ENCODE peak calls at places on chromosomes 13 and 19, in six cellular contexts. R is prostate gland, Q is IMR-90, D is uterus, S is GM23338, B is breast epithelium. C is an unnamed sample.
A peak's percentile ranks its signal among the peaks of the same experiment; 100 is the strongest.

GRCh38 chr19:58395979-58396627 is 647 bp downstream of the RNF225 start:
- DNase-seq in R (no peak), Q (no peak), D (no peak), S (peak; percentile 71), B (no peak), C (no peak)

GRCh38 chr13:25864116-25864515 is 187.7 kb downstream of the SHISA2 start:
- DNase-seq in R (no peak), Q (no peak), D (no peak), S (no peak), B (no peak), C (no peak)

GRCh38 chr13:112330479-112331407 is 45.4 kb upstream of the SPACA7 start:
- DNase-seq in R (no peak), Q (no peak), D (no peak), S (peak; percentile 45), B (no peak), C (no peak)

GRCh38 chr13:73103238-73103637 is 44.4 kb downstream of the KLF5 start:
- DNase-seq in R (no peak), Q (no peak), D (no peak), S (no peak), B (no peak), C (no peak)

GRCh38 chr13:40946485-40946884 is 72.6 kb downstream of the ELF1 start:
- DNase-seq in R (no peak), Q (no peak), D (no peak), S (no peak), B (no peak), C (no peak)

GRCh38 chr19:54660967-54661366 is 1.8 kb upstream of the LILRB4 start:
- DNase-seq in R (no peak), Q (no peak), D (no peak), S (no peak), B (no peak), C (no peak)

GRCh38 chr19:18223860-18224524 is 2.2 kb downstream of the PDE4C start:
- DNase-seq in R (no peak), Q (no peak), D (peak; percentile 29), S (peak; percentile 93), B (no peak), C (peak; percentile 64)

GRCh38 chr13:94079876-94080275 is 399.6 kb downstream of the DCT start:
- DNase-seq in R (no peak), Q (peak; percentile 54), D (no peak), S (no peak), B (no peak), C (no peak)

GRCh38 chr19:31530781-31531180 is 181.5 kb upstream of the TSHZ3 start:
- DNase-seq in R (no peak), Q (no peak), D (no peak), S (no peak), B (no peak), C (no peak)

GRCh38 chr13:44351505-44351854 is 22.1 kb upstream of the SERP2 start:
- DNase-seq in R (no peak), Q (no peak), D (no peak), S (no peak), B (no peak), C (no peak)

GRCh38 chr19:37955986-37956385 is 49.0 kb downstream of the SIPA1L3 start:
- DNase-seq in R (no peak), Q (no peak), D (no peak), S (no peak), B (no peak), C (no peak)

GRCh38 chr19:7535035-7535992 is at the start of gene PNPLA6:
- DNase-seq in R (peak; percentile 96), Q (peak; percentile 92), D (peak; percentile 97), S (peak; percentile 97), B (peak; percentile 94), C (peak; percentile 96)
- TF ChIP-seq CTCF in R (no peak), Q (no peak), D (peak; percentile 14), S (no peak), B (no peak), C (no peak)

GRCh38 chr13:90906554-90906953 is 440.9 kb upstream of the MIR17HG start:
- DNase-seq in R (no peak), Q (no peak), D (no peak), S (no peak), B (no peak), C (no peak)

GRCh38 chr13:90899411-90899810 is 448.1 kb upstream of the MIR17HG start:
- DNase-seq in R (no peak), Q (no peak), D (no peak), S (no peak), B (no peak), C (no peak)

GRCh38 chr13:90902255-90902654 is 445.2 kb upstream of the MIR17HG start:
- DNase-seq in R (no peak), Q (no peak), D (no peak), S (no peak), B (no peak), C (no peak)
- H3K36me3 ChIP-seq in R (no peaks in the 10 kb centered on the region), Q (no peaks in the 10 kb centered on the region), D (no peaks in the 10 kb centered on the region), S (no peaks in the 10 kb centered on the region), B (no peaks in the 10 kb centered on the region), C (no peaks in the 10 kb centered on the region)

GRCh38 chr19:40420451-40420765 is 5.4 kb downstream of the SERTAD1 start:
- DNase-seq in R (no peak), Q (no peak), D (no peak), S (no peak), B (no peak), C (no peak)
- H3K4me1 ChIP-seq in R (peaks cover 4% of the 10 kb centered on the region), Q (peaks cover 9% of the 10 kb centered on the region), D (no peaks in the 10 kb centered on the region), S (peaks cover 17% of the 10 kb centered on the region), B (peaks cover 6% of the 10 kb centered on the region), C (peaks cover 42% of the 10 kb centered on the region)

GRCh38 chr19:46624958-46625661 is at the start of gene PTGIR:
- DNase-seq in R (no peak), Q (peak; percentile 78), D (peak; percentile 88), S (peak; percentile 40), B (no peak), C (peak; percentile 81)
- TF ChIP-seq CTCF in R (no peak), Q (no peak), D (no peak), S (no peak), B (no peak), C (no peak)

DNA sequence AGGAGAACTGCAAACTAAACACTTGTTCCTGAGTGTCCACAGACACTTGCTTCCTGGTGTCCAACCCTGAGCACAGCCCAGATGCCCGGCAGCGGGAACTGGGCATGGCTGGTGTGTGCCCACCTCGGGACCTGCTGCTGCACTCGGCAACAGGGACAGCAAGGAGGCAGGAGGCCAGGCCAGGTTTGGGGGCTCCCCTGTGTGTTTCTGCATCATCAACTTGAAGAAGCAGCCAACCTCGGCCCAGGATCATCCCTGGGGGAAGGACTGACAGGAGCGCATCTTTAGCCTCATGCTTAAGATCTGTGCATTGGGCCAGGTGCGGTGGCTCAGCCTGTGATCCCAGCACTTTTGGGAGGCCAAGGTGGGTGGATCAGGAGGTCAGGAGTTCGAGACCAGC is 35.1 kb upstream of the LDLR start:
- DNase-seq in R (no peak), Q (no peak), D (no peak), S (no peak), B (no peak), C (no peak)
- H3K36me3 ChIP-seq in R (no peaks in the 10 kb centered on the region), Q (peaks cover 53% of the 10 kb centered on the region), D (no peaks in the 10 kb centered on the region), S (no peaks in the 10 kb centered on the region), B (no peaks in the 10 kb centered on the region), C (peaks cover 83% of the 10 kb centered on the region)

DNA sequence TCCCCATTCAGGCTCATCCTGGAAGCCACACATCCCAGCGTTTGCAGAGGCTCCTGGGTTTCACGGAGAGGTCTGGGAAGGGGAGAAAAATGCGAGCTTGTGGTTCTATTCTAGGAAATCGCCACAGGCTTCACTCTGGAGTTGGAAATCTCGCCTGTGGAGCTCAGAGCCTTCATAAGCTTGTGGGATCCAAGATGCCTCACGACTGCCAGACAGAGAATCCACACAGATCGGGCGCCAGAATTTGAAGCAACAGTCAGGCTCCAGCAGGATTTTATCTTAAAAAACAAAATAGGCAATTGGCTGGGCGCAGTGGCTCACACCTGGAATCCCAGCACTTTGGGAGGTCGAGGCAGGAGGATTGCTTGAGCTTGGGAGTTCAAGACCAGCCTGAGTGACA is 157.8 kb downstream of the PTPRS start:
- DNase-seq in R (no peak), Q (no peak), D (no peak), S (no peak), B (no peak), C (no peak)
- H3K4me1 ChIP-seq in R (no peaks in the 10 kb centered on the region), Q (peaks cover 2% of the 10 kb centered on the region), D (no peaks in the 10 kb centered on the region), S (no peaks in the 10 kb centered on the region), B (no peaks in the 10 kb centered on the region), C (no peaks in the 10 kb centered on the region)

GRCh38 chr19:7458675-7459074 is 30.2 kb downstream of the PEX11G start:
- DNase-seq in R (no peak), Q (no peak), D (no peak), S (no peak), B (no peak), C (no peak)

GRCh38 chr19:7460562-7460966 is 28.3 kb downstream of the PEX11G start:
- DNase-seq in R (no peak), Q (peak; percentile 44), D (no peak), S (no peak), B (no peak), C (no peak)

GRCh38 chr19:7459773-7460172 is 29.1 kb downstream of the PEX11G start:
- DNase-seq in R (no peak), Q (no peak), D (no peak), S (no peak), B (no peak), C (no peak)

GRCh38 chr19:7463575-7463974 is 25.3 kb downstream of the PEX11G start:
- DNase-seq in R (no peak), Q (no peak), D (no peak), S (no peak), B (no peak), C (no peak)

GRCh38 chr19:7461841-7462629 is 26.8 kb downstream of the PEX11G start:
- DNase-seq in R (no peak), Q (no peak), D (no peak), S (peak; percentile 66), B (no peak), C (no peak)
- TF ChIP-seq CTCF in R (no peak), Q (no peak), D (no peak), S (peak; percentile 55), B (no peak), C (no peak)

GRCh38 chr19:10139952-10140351 is 20.3 kb upstream of the EIF3G start:
- DNase-seq in R (no peak), Q (no peak), D (no peak), S (no peak), B (no peak), C (no peak)

GRCh38 chr19:10142701-10143375 is 23.1 kb upstream of the EIF3G start:
- DNase-seq in R (no peak), Q (no peak), D (no peak), S (no peak), B (no peak), C (no peak)

GRCh38 chr19:10141479-10141878 is 21.8 kb upstream of the EIF3G start:
- DNase-seq in R (no peak), Q (no peak), D (no peak), S (no peak), B (no peak), C (no peak)

GRCh38 chr19:10143700-10144099 is 24.0 kb upstream of the EIF3G start:
- DNase-seq in R (no peak), Q (no peak), D (no peak), S (no peak), B (no peak), C (no peak)

GRCh38 chr19:10141973-10142372 is 22.3 kb upstream of the EIF3G start:
- DNase-seq in R (no peak), Q (no peak), D (no peak), S (no peak), B (no peak), C (no peak)
- H3K36me3 ChIP-seq in R (peaks cover 26% of the 10 kb centered on the region), Q (peaks cover 89% of the 10 kb centered on the region), D (no peaks in the 10 kb centered on the region), S (peaks cover 69% of the 10 kb centered on the region), B (peaks cover 14% of the 10 kb centered on the region), C (peaks cover 4% of the 10 kb centered on the region)